ENCODE peak calls at places on chromosomes 12 and 14, in five cellular contexts. C is A549, K is HepG2, H is K562, B is H1. U is an unnamed sample.

GRCh38 chr12:132167610-132168310 is 23.5 kb downstream of the NOC4L start:
- DNase-seq in B (no peak), C (no peak), H (no peak), K (no peak), U (no peak)

GRCh38 chr12:123085730-123086487 is 65.0 kb downstream of the PITPNM2 start:
- DNase-seq in H (no peak), C (peak), B (no peak), K (peak), U (no peak)

GRCh38 chr14:94341654-94342333 is 18.7 kb upstream of the SERPINA6 start:
- DNase-seq in C (no peak), B (no peak), H (no peak), K (no peak), U (no peak)

GRCh38 chr14:81323094-81323493 is 77.0 kb downstream of the STON2 start:
- DNase-seq in B (no peak), H (no peak), K (no peak), C (no peak), U (no peak)

GRCh38 chr12:127620956-127621355 is 646.0 kb upstream of the TMEM132C start:
- DNase-seq in H (no peak), B (no peak), C (no peak), K (no peak), U (no peak)

GRCh38 chr14:85054178-85054577 is 475.8 kb upstream of the FLRT2 start:
- DNase-seq in C (no peak), H (no peak), B (no peak), K (no peak), U (no peak)

GRCh38 chr14:37150414-37150813 is 22.0 kb downstream of the SLC25A21 start:
- DNase-seq in B (no peak), C (peak), K (peak), H (no peak), U (no peak)

GRCh38 chr12:130761537-130762318 is 45.6 kb upstream of the RIMBP2 start:
- DNase-seq in C (peak), H (peak), K (peak), B (peak), U (no peak)

GRCh38 chr14:104149617-104150141 is 11.3 kb downstream of the KIF26A start:
- DNase-seq in H (no peak), C (peak), B (peak), K (no peak), U (no peak)

GRCh38 chr14:89509891-89510290 is 92.9 kb upstream of the FOXN3 start:
- DNase-seq in H (no peak), C (no peak), K (no peak), B (no peak), U (no peak)

GRCh38 chr12:124449623-124450375 is 117.6 kb downstream of the NCOR2 start:
- DNase-seq in K (no peak), B (no peak), C (no peak), H (no peak), U (no peak)

GRCh38 chr12:122646568-122647220 is 56.5 kb downstream of the HCAR2 start:
- DNase-seq in B (no peak), C (peak), H (no peak), K (no peak), U (peak)

GRCh38 chr12:7026854-7027253 is 8.6 kb upstream of the LPCAT3 start:
- DNase-seq in K (no peak), H (no peak), B (no peak), C (no peak), U (no peak)

GRCh38 chr12:71303199-71303598 is 136.4 kb upstream of the LGR5 start:
- DNase-seq in B (no peak), C (no peak), H (no peak), K (no peak), U (no peak)

GRCh38 chr12:91422107-91422506 is 239.5 kb upstream of the DCN start:
- DNase-seq in H (no peak), B (no peak), K (no peak), C (no peak), U (no peak)

GRCh38 chr12:12872139-12872933 is 19.0 kb upstream of the GPRC5A start:
- DNase-seq in C (peak), H (no peak), B (no peak), K (peak), U (no peak)

GRCh38 chr12:12871587-12872138 is 19.7 kb upstream of the GPRC5A start:
- DNase-seq in C (no peak), B (no peak), H (no peak), K (no peak), U (no peak)

GRCh38 chr12:12872934-12873275 is 18.5 kb upstream of the GPRC5A start:
- DNase-seq in K (no peak), C (no peak), H (no peak), B (no peak), U (no peak)

GRCh38 chr12:12868836-12869235 is 22.5 kb upstream of the GPRC5A start:
- DNase-seq in C (no peak), B (no peak), H (no peak), K (no peak), U (no peak)

DNA sequence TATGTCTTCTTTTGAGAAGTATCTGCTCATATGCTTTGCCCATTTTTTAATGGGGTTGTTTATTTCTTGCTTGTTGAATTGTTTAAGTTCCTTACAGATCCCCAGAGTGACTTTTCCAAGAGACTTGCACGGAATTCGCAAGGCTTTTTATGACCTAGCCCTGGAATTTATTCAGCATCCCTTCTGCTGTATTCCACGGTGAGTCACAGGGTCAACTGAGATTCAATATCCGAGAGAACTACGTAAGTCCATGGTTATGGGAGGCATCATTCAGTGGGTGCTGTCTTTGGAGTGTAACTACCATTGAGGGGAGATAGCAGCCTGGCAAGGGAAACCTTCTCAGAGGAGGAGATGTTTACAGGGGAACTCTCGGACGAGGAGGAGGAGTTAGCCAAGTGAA is 20.9 kb upstream of the GPRC5A start:
- DNase-seq in H (no peak), K (peak), C (peak), B (no peak), U (no peak)
- TF ChIP-seq KDM1A in H (no peak), K (no peak), C (no peak), B (no peak), U (no peak)

GRCh38 chr12:9742665-9743064 is 9.8 kb upstream of the CLECL1 start:
- DNase-seq in C (no peak), B (no peak), K (no peak), H (no peak), U (no peak)

GRCh38 chr12:9740109-9740750 is 7.3 kb upstream of the CLECL1 start:
- DNase-seq in B (no peak), C (no peak), H (no peak), K (no peak), U (no peak)

GRCh38 chr12:9736931-9737705 is 4.2 kb upstream of the CLECL1 start:
- DNase-seq in K (no peak), C (no peak), B (no peak), H (no peak), U (no peak)

GRCh38 chr12:9745191-9745590 is 12.3 kb upstream of the CLECL1 start:
- DNase-seq in C (no peak), H (no peak), K (no peak), B (no peak), U (no peak)

GRCh38 chr12:9741726-9742125 is 8.8 kb upstream of the CLECL1 start:
- DNase-seq in C (no peak), H (no peak), K (no peak), B (no peak), U (peak)
- TF ChIP-seq KDM1A in C (no peak), H (no peak), K (no peak), B (no peak), U (no peak)

GRCh38 chr12:80432061-80432460 is 12.0 kb upstream of the PTPRQ start:
- DNase-seq in K (no peak), B (no peak), H (no peak), C (no peak), U (no peak)
- TF ChIP-seq KDM1A in K (no peak), B (no peak), H (no peak), C (no peak), U (no peak)

DNA sequence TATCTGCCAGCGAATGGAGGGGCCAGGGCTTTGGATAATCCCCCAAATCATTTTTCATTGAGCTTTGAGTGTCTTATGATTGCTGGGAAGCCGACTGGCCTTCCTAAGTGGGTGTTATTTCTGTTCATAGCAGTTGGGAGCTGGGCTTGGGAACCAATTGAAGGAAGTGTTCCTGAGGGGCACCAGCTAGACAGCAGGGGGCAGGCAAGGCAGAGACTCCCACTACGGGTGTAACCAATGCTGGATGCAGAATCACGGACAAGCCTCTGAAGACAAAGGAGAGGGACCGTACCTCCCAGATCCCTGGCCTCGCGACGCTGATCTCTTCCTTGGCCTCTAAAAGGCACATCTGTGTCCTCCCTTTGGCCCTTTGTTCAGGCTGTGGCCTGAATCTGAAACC is 149.0 kb upstream of the PRMT8 start:
- DNase-seq in H (no peak), B (no peak), C (peak), K (no peak), U (no peak)
- TF ChIP-seq KDM1A in H (no peak), B (no peak), C (no peak), K (no peak), U (no peak)

DNA sequence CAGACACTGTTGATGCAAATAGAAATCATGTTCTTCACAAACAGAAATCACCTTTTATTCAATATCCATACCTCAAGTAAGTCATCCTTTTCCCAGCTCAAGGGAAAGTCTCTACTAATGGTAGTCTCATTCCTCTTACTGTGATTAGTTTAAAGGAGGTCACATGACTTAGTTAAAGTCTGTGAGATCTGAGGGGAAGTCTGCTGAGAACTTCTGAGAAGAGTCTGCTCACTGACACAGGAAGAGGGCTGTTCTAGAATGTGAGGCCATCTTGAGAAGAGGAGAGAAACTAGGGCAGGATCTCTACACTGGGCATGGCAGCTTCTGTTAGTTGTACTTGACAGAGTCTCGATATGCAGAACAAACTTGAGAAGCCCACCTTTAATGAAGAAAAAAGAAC is 146.8 kb downstream of the C12orf42 start:
- DNase-seq in K (no peak), B (no peak), H (no peak), C (no peak), U (no peak)
- TF ChIP-seq KDM1A in K (no peak), B (no peak), H (no peak), C (no peak), U (no peak)

DNA sequence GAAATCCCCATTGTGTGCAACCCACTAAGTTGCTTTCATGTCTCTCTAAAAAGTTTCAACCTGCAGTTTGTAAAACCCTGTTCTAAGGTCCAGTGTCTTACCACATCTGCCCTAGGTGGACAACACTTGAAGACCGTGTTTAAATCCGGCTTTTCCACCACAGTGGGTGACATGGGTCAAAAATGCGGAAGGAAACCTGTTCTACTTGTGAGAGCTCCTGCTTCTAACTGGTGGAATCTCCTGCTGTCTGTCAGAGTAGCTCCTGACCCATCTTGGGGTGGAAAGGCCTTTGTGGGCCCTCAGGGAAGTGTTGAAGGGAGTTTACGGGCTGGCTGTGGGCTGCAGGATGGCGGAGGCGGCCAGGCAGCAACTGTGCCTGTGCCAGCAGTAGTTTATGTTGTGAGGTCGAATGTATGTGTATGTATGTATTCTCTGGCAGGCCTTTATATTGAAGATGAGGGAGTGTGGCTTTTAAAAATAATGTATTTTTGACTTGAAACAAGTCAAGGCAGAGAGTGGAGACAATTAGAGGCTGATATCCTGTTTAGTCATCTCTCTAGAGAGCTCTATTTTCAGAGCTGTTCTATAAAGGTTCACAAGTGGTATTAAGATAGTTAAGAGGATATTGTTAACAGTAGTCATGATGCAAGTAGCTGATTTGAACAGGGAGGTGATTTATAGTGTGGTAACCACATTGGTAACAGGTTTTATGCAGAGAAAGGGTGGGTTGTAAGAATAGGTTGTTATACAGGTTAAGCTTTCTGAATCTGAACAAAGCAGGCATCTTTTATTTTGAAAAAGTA is 67.0 kb downstream of the PRKCH start:
- DNase-seq in C (no peak), K (no peak), H (no peak), B (no peak), U (peak)
- TF ChIP-seq KDM1A in C (no peak), K (no peak), H (no peak), B (no peak), U (no peak)

U was measured in GM12878.